ENCODE peak calls at places on chromosome 14, in seven cellular contexts. J, W, X, O, N, U and Z are unnamed samples.
A peak's percentile ranks its signal among the peaks of the same experiment; 100 is the strongest.

GRCh38 chr14:78848234-78848820 is 678.2 kb downstream of the NRXN3 start:
- DNase-seq in J (peak; percentile 12), W (peak; percentile 18), X (peak; percentile 30), O (peak; percentile 56), N (no peak), U (no peak), Z (no peak)

GRCh38 chr14:103271189-103271588 is 62.8 kb upstream of the EIF5 start:
- DNase-seq in J (no peak), W (no peak), X (no peak), O (no peak), N (no peak), U (no peak), Z (no peak)

GRCh38 chr14:88941414-88941813 is 117.0 kb downstream of the TTC8 start:
- DNase-seq in J (no peak), W (no peak), X (no peak), O (no peak), N (no peak), U (no peak), Z (no peak)

GRCh38 chr14:81305743-81306142 is 85.0 kb upstream of the GTF2A1 start:
- DNase-seq in J (no peak), W (no peak), X (no peak), O (peak; percentile 31), N (no peak), U (no peak), Z (no peak)

GRCh38 chr14:71555654-71556559 is 376.3 kb upstream of the RGS6 start:
- DNase-seq in J (no peak), W (no peak), X (no peak), O (peak; percentile 95), N (no peak), U (no peak), Z (no peak)

GRCh38 chr14:38762845-38763244 is 340.2 kb downstream of the SEC23A start:
- DNase-seq in J (no peak), W (no peak), X (no peak), O (no peak), N (no peak), U (no peak), Z (no peak)

GRCh38 chr14:90649096-90649495 is 167.1 kb downstream of the TTC7B start:
- DNase-seq in J (peak; percentile 67), W (no peak), X (peak; percentile 81), O (no peak), N (no peak), U (no peak), Z (peak; percentile 53)

GRCh38 chr14:25132734-25133422 is 82.9 kb upstream of the STXBP6 start:
- DNase-seq in J (peak; percentile 68), W (peak; percentile 44), X (peak; percentile 39), O (peak; percentile 60), N (no peak), U (no peak), Z (no peak)

GRCh38 chr14:92473947-92474535 is 39.5 kb upstream of the RIN3 start:
- DNase-seq in J (no peak), W (no peak), X (peak; percentile 16), O (no peak), N (no peak), U (no peak), Z (no peak)

GRCh38 chr14:85463512-85463911 is 66.4 kb upstream of the FLRT2 start:
- DNase-seq in J (no peak), W (no peak), X (no peak), O (no peak), N (no peak), U (no peak), Z (no peak)

GRCh38 chr14:102898776-102899515 is 23.5 kb upstream of the AMN start:
- DNase-seq in J (no peak), W (no peak), X (no peak), O (no peak), N (no peak), U (no peak), Z (no peak)

GRCh38 chr14:101520621-101521305 is 40.5 kb upstream of the DIO3 start:
- DNase-seq in J (peak; percentile 50), W (no peak), X (no peak), O (no peak), N (peak; percentile 10), U (no peak), Z (no peak)

GRCh38 chr14:85475113-85475512 is 54.8 kb upstream of the FLRT2 start:
- DNase-seq in J (no peak), W (no peak), X (no peak), O (no peak), N (no peak), U (no peak), Z (no peak)

GRCh38 chr14:86203843-86204242 is 673.9 kb downstream of the FLRT2 start:
- DNase-seq in J (no peak), W (no peak), X (no peak), O (no peak), N (no peak), U (no peak), Z (no peak)

GRCh38 chr14:90805662-90806548 is 10.3 kb downstream of the TTC7B start:
- DNase-seq in J (no peak), W (no peak), X (no peak), O (no peak), N (no peak), U (no peak), Z (no peak)

GRCh38 chr14:104581521-104581920 is 2.0 kb downstream of the C14orf180 start:
- DNase-seq in J (no peak), W (no peak), X (no peak), O (no peak), N (no peak), U (no peak), Z (no peak)

GRCh38 chr14:104579507-104579906 is at the start of gene C14orf180:
- DNase-seq in J (no peak), W (no peak), X (no peak), O (no peak), N (no peak), U (no peak), Z (no peak)

GRCh38 chr14:104582005-104582404 is 2.4 kb downstream of the C14orf180 start:
- DNase-seq in J (no peak), W (no peak), X (no peak), O (no peak), N (no peak), U (no peak), Z (no peak)

GRCh38 chr14:104582649-104583048 is 3.1 kb downstream of the C14orf180 start:
- DNase-seq in J (no peak), W (no peak), X (no peak), O (no peak), N (no peak), U (no peak), Z (no peak)

DNA sequence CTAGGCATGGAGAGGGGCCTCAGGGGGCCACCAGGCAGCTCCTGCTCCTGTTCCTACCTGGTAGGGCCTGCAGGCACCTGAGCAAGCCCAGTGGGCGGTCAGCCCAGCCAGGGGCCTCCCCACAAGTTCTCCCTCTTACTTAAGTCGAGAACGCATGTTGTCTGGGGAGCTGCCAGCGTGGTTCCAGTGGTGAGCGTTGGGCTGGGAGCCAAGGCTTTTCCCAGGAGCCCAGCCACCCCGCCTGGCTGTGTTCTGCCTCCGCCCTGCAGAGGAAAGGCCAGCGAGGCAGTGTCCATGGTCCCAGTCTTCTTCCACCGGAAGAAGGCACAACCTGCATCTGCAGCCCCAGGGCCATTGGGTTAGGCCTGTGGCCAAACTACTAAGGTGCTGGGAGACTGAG is 1.4 kb downstream of the C14orf180 start:
- DNase-seq in J (peak; percentile 9), W (no peak), X (no peak), O (no peak), N (no peak), U (no peak), Z (no peak)
- H3K4me3 ChIP-seq in J (no peak overlapping the region), W (no peak overlapping the region), X (no peak overlapping the region), O (no peak overlapping the region), N (no peak overlapping the region), U (no peak overlapping the region), Z (no peak overlapping the region)

GRCh38 chr14:65331652-65332051 is 80.9 kb upstream of the FUT8 start:
- DNase-seq in J (no peak), W (no peak), X (no peak), O (no peak), N (no peak), U (no peak), Z (no peak)
- TF ChIP-seq CTCF in J (no peak), W (no peak), X (no peak), O (no peak), N (no peak), U (no peak), Z (no peak)

GRCh38 chr14:76376001-76376404 is at the start of gene ESRRB:
- DNase-seq in J (peak; percentile 31), W (peak; percentile 48), X (no peak), O (no peak), N (no peak), U (no peak), Z (no peak)
- H3K4me3 ChIP-seq in J (no peak within 1 kb of the TSS), W (peak within 1 kb of the TSS; percentile 39), X (no peak within 1 kb of the TSS), O (no peak within 1 kb of the TSS), N (peak within 1 kb of the TSS; percentile 23), U (peak within 1 kb of the TSS; percentile 18), Z (peak within 1 kb of the TSS; percentile 25)

DNA sequence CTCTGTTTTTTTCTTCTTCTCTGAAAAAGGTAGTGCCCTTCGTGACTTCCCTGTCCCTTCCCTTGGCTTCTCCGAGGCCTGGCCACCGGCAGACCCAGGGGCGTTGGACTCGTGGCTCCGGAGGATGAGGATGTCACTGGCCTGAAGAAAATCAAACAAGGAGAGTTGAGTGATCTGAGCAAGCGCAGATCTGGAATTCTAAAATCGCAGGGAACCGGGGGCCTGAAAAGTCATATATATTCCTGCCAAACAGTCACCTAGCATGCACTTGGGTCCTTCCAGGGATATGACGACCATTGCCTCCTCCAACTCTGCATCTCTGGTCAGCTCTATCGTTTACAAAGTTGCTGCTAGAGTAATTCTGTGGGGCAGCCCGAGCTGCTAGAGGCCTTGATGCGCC is 5.2 kb upstream of the PNMA1 start:
- DNase-seq in J (no peak), W (no peak), X (no peak), O (no peak), N (no peak), U (no peak), Z (no peak)
- TF ChIP-seq CTCF in J (no peak), W (no peak), X (no peak), O (no peak), N (no peak), U (no peak), Z (no peak)

DNA sequence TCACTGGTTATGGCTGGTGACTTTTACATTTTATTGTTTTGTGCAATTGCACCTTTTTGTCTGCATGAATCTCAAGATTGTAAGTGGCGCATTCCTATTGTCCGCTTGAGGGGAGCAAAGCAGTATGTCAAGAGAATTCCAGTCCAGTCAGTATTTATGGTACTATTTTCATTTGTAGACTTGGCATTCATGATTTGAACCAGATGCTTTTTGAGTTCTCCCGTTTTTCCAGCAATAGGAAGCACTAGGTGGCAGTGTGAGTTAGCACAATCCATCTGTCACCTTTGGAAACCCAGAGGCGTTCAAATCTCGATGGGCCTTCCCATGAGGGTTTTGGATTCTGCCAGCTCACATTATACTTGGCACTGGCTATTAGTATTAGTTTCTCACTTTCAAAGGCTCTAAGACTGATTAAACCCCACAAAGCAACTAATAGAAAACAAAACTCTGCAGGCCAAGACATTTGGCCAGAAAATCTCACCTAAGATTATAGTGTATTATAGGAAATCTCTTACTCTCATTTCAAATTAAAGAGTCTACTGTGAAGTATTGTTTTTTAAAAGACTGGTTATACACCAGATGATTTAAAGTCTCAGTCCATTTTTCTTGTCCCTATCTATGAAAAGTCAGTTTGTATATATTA is 2.2 kb downstream of the DACT1 start:
- DNase-seq in J (peak; percentile 91), W (peak; percentile 47), X (peak; percentile 87), O (peak; percentile 59), N (peak; percentile 91), U (peak; percentile 49), Z (peak; percentile 68)
- H3K4me3 ChIP-seq in J (peak overlapping the region; percentile 71), W (no peak overlapping the region), X (peak overlapping the region; percentile 78), O (no peak overlapping the region), N (peak overlapping the region; percentile 87), U (peak overlapping the region; percentile 77), Z (peak overlapping the region; percentile 85)

GRCh38 chr14:77603654-77604270 is 12.7 kb downstream of the SPTLC2 start:
- DNase-seq in J (peak; percentile 25), W (peak; percentile 56), X (no peak), O (no peak), N (no peak), U (no peak), Z (no peak)
- TF ChIP-seq CTCF in J (peak; percentile 25), W (peak; percentile 41), X (peak; percentile 38), O (peak; percentile 23), N (no peak), U (peak; percentile 25), Z (peak; percentile 9)